ENCODE peak calls at places on chromosomes 6 and 20, in eight cellular contexts. One of them, this sample, is unnamed.

GRCh38 chr6:133170602-133171001 is 70.6 kb upstream of the EYA4 start:
- DNase-seq in adrenal gland: no peak
- DNase-seq in keratinocyte: no peak
- DNase-seq in AG04450: no peak
- DNase-seq in left lung: no peak
- DNase-seq in BJ: no peak
- DNase-seq in pancreas: no peak
- DNase-seq in ovary: no peak
- DNase-seq in this sample: no peak

GRCh38 chr20:40775747-40776146 is 86.7 kb upstream of the MAFB start:
- DNase-seq in AG04450: no peak
- DNase-seq in pancreas: no peak
- DNase-seq in left lung: no peak
- DNase-seq in keratinocyte: no peak
- DNase-seq in adrenal gland: no peak
- DNase-seq in ovary: no peak
- DNase-seq in BJ: no peak
- DNase-seq in this sample: no peak

GRCh38 chr20:63873477-63873971 is 8.5 kb downstream of the TPD52L2 start:
- DNase-seq in AG04450: peak; percentile 39
- DNase-seq in left lung: peak; percentile 87
- DNase-seq in ovary: no peak
- DNase-seq in adrenal gland: peak; percentile 69
- DNase-seq in pancreas: no peak
- DNase-seq in BJ: no peak
- DNase-seq in keratinocyte: peak; percentile 83
- DNase-seq in this sample: peak; percentile 60

GRCh38 chr6:36656441-36656840 is 22.1 kb upstream of the CDKN1A start:
- DNase-seq in pancreas: no peak
- DNase-seq in ovary: no peak
- DNase-seq in AG04450: no peak
- DNase-seq in keratinocyte: no peak
- DNase-seq in left lung: no peak
- DNase-seq in BJ: no peak
- DNase-seq in adrenal gland: no peak
- DNase-seq in this sample: no peak

GRCh38 chr6:97282238-97282725 is 734 bp downstream of the MMS22L start:
- DNase-seq in pancreas: no peak
- DNase-seq in left lung: no peak
- DNase-seq in BJ: no peak
- DNase-seq in adrenal gland: no peak
- DNase-seq in AG04450: no peak
- DNase-seq in keratinocyte: no peak
- DNase-seq in ovary: no peak
- DNase-seq in this sample: no peak

GRCh38 chr6:160378886-160379285 is 30.7 kb downstream of the SLC22A3 start:
- DNase-seq in pancreas: no peak
- DNase-seq in keratinocyte: no peak
- DNase-seq in AG04450: no peak
- DNase-seq in left lung: no peak
- DNase-seq in BJ: no peak
- DNase-seq in ovary: no peak
- DNase-seq in adrenal gland: peak; percentile 80
- DNase-seq in this sample: no peak

GRCh38 chr6:33015798-33016197 is 6.4 kb upstream of the HLA-DOA start:
- DNase-seq in pancreas: no peak
- DNase-seq in left lung: no peak
- DNase-seq in AG04450: no peak
- DNase-seq in BJ: no peak
- DNase-seq in ovary: no peak
- DNase-seq in adrenal gland: no peak
- DNase-seq in keratinocyte: no peak
- DNase-seq in this sample: no peak

GRCh38 chr6:12119085-12119588 is 107.0 kb downstream of the HIVEP1 start:
- DNase-seq in left lung: no peak
- DNase-seq in ovary: no peak
- DNase-seq in keratinocyte: no peak
- DNase-seq in pancreas: no peak
- DNase-seq in BJ: no peak
- DNase-seq in AG04450: no peak
- DNase-seq in adrenal gland: no peak
- DNase-seq in this sample: peak; percentile 71

GRCh38 chr6:25942561-25943147 is 12.2 kb upstream of the SLC17A2 start:
- DNase-seq in left lung: no peak
- DNase-seq in AG04450: no peak
- DNase-seq in pancreas: no peak
- DNase-seq in adrenal gland: no peak
- DNase-seq in ovary: no peak
- DNase-seq in BJ: no peak
- DNase-seq in keratinocyte: no peak
- DNase-seq in this sample: no peak

GRCh38 chr20:24577271-24577909 is 108.0 kb downstream of the SYNDIG1 start:
- DNase-seq in left lung: no peak
- DNase-seq in BJ: no peak
- DNase-seq in AG04450: no peak
- DNase-seq in pancreas: no peak
- DNase-seq in adrenal gland: no peak
- DNase-seq in keratinocyte: no peak
- DNase-seq in ovary: no peak
- DNase-seq in this sample: no peak

GRCh38 chr6:16130932-16131387 is 2.1 kb downstream of the MYLIP start:
- DNase-seq in pancreas: peak; percentile 63
- DNase-seq in AG04450: peak; percentile 41
- DNase-seq in left lung: no peak
- DNase-seq in adrenal gland: peak; percentile 68
- DNase-seq in keratinocyte: no peak
- DNase-seq in BJ: no peak
- DNase-seq in ovary: peak; percentile 52
- DNase-seq in this sample: peak; percentile 77

DNA sequence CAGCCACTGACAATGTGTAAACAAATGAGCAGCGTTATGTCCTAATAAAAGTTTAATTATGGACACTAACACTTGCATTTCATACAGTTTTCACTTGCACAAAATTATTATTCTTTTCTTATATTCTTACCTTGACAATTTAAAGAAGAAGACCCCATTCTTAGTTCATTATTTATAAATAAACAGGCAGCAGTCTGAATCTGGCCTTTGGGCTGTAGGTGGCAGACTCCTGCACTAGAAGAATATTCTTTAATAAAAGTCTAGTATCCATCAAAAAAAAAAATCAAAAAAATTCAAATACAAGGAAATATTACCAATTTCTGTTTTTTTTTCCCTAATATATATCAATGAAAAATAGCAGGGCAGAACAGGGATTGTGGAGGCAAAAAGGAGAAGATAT is 24.8 kb downstream of the PTCHD4 start:
- DNase-seq in left lung: no peak
- DNase-seq in BJ: no peak
- DNase-seq in ovary: no peak
- DNase-seq in adrenal gland: no peak
- DNase-seq in keratinocyte: no peak
- DNase-seq in AG04450: no peak
- DNase-seq in pancreas: no peak
- DNase-seq in this sample: no peak
- TF ChIP-seq CTCF in left lung: no peak
- TF ChIP-seq CTCF in BJ: peak; percentile 24
- TF ChIP-seq CTCF in ovary: no peak
- TF ChIP-seq CTCF in adrenal gland: no peak
- TF ChIP-seq CTCF in keratinocyte: no peak
- TF ChIP-seq CTCF in AG04450: peak; percentile 34
- TF ChIP-seq CTCF in pancreas: no peak
- TF ChIP-seq CTCF in this sample: no peak

GRCh38 chr20:32495217-32495565 is 89.9 kb downstream of the NOL4L start:
- DNase-seq in pancreas: no peak
- DNase-seq in keratinocyte: no peak
- DNase-seq in AG04450: no peak
- DNase-seq in adrenal gland: peak; percentile 36
- DNase-seq in left lung: peak; percentile 40
- DNase-seq in ovary: no peak
- DNase-seq in BJ: no peak
- DNase-seq in this sample: no peak

GRCh38 chr20:32494498-32495216 is 90.5 kb downstream of the NOL4L start:
- DNase-seq in AG04450: no peak
- DNase-seq in keratinocyte: no peak
- DNase-seq in pancreas: no peak
- DNase-seq in left lung: peak; percentile 31
- DNase-seq in BJ: no peak
- DNase-seq in ovary: no peak
- DNase-seq in adrenal gland: no peak
- DNase-seq in this sample: no peak

GRCh38 chr20:32495949-32496348 is 89.2 kb downstream of the NOL4L start:
- DNase-seq in BJ: no peak
- DNase-seq in AG04450: no peak
- DNase-seq in keratinocyte: no peak
- DNase-seq in adrenal gland: no peak
- DNase-seq in pancreas: no peak
- DNase-seq in ovary: no peak
- DNase-seq in left lung: peak; percentile 59
- DNase-seq in this sample: no peak

GRCh38 chr20:32501709-32502108 is 83.4 kb downstream of the NOL4L start:
- DNase-seq in keratinocyte: no peak
- DNase-seq in BJ: no peak
- DNase-seq in pancreas: no peak
- DNase-seq in left lung: no peak
- DNase-seq in ovary: no peak
- DNase-seq in adrenal gland: no peak
- DNase-seq in AG04450: no peak
- DNase-seq in this sample: no peak

DNA sequence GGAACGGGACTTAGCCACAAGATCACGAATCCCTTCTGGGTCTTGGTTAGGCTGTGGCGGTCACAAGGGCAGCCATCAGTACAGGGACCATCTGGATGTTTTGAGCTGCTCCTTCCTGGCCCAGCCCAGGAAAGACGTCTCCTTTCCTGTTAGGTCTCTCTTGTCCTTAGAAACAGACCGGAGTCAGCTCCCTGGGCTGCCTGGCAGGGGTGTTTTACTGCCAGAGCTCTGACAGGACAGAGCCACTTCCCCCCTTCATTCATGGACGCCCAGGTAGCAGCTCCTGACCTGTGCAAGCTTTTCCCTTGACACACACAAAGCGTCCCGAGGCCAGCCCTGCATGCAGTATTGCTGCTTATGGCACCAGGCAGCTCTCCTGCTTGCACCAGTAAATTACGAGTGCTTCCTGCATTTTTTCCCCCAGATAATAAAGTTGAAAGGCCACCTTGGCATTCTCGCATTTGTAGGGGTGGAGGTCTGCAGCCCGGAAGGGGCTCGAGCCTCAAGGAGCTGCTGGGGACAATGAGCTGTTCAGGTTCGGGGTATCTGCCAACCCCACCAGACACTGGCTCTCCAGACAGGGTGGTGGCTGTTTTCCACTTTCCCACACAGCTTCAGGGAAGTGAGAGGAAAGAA is 87.4 kb downstream of the NOL4L start:
- DNase-seq in pancreas: no peak
- DNase-seq in adrenal gland: peak; percentile 46
- DNase-seq in BJ: no peak
- DNase-seq in AG04450: no peak
- DNase-seq in keratinocyte: no peak
- DNase-seq in left lung: peak; percentile 54
- DNase-seq in ovary: no peak
- DNase-seq in this sample: no peak
- TF ChIP-seq CTCF in pancreas: no peak
- TF ChIP-seq CTCF in adrenal gland: no peak
- TF ChIP-seq CTCF in BJ: no peak
- TF ChIP-seq CTCF in AG04450: no peak
- TF ChIP-seq CTCF in keratinocyte: no peak
- TF ChIP-seq CTCF in left lung: no peak
- TF ChIP-seq CTCF in ovary: no peak
- TF ChIP-seq CTCF in this sample: no peak

GRCh38 chr6:93036835-93037234 is 382.5 kb downstream of the EPHA7 start:
- DNase-seq in keratinocyte: no peak
- DNase-seq in BJ: no peak
- DNase-seq in left lung: no peak
- DNase-seq in pancreas: no peak
- DNase-seq in ovary: no peak
- DNase-seq in AG04450: no peak
- DNase-seq in adrenal gland: no peak
- DNase-seq in this sample: no peak
- TF ChIP-seq CTCF in keratinocyte: no peak
- TF ChIP-seq CTCF in BJ: no peak
- TF ChIP-seq CTCF in left lung: no peak
- TF ChIP-seq CTCF in pancreas: no peak
- TF ChIP-seq CTCF in ovary: no peak
- TF ChIP-seq CTCF in AG04450: peak; percentile 30
- TF ChIP-seq CTCF in adrenal gland: no peak
- TF ChIP-seq CTCF in this sample: no peak

GRCh38 chr20:60050193-60050960 is 92.2 kb downstream of the CDH26 start:
- DNase-seq in adrenal gland: no peak
- DNase-seq in keratinocyte: peak; percentile 40
- DNase-seq in AG04450: no peak
- DNase-seq in pancreas: peak; percentile 13
- DNase-seq in left lung: no peak
- DNase-seq in ovary: no peak
- DNase-seq in BJ: no peak
- DNase-seq in this sample: peak; percentile 22
- TF ChIP-seq CTCF in adrenal gland: no peak
- TF ChIP-seq CTCF in keratinocyte: peak; percentile 88
- TF ChIP-seq CTCF in AG04450: no peak
- TF ChIP-seq CTCF in pancreas: peak; percentile 41
- TF ChIP-seq CTCF in left lung: peak; percentile 18
- TF ChIP-seq CTCF in ovary: no peak
- TF ChIP-seq CTCF in BJ: peak; percentile 30
- TF ChIP-seq CTCF in this sample: no peak

DNA sequence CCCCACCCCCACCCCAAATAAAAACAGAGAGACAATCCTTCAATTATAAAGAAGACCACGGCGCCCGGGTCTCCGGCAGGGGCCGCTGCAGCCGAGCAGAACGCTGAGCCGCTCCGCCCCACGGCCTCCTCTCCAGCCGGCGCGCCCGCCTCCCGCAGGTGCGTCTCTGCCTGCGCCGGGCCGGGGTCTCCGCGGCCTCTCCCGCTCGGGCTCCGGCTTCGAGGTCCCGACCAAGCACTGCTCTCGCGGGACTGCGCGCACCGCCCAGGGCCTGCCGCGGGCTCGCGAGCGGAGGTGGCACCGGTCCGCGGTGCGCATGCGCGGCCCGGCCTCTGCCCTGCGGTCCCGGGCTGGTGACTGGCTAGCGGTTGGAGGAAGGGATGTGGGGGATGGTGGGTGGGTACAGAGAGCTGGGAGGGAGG is 241 bp upstream of the SIRT5 start:
- DNase-seq in left lung: peak; percentile 97
- DNase-seq in BJ: peak; percentile 52
- DNase-seq in keratinocyte: peak; percentile 81
- DNase-seq in pancreas: peak; percentile 92
- DNase-seq in AG04450: peak; percentile 77
- DNase-seq in ovary: peak; percentile 86
- DNase-seq in adrenal gland: peak; percentile 94
- DNase-seq in this sample: peak; percentile 94
- TF ChIP-seq CTCF in left lung: peak; percentile 43
- TF ChIP-seq CTCF in BJ: peak; percentile 37
- TF ChIP-seq CTCF in keratinocyte: peak; percentile 49
- TF ChIP-seq CTCF in pancreas: peak; percentile 26
- TF ChIP-seq CTCF in AG04450: peak; percentile 42
- TF ChIP-seq CTCF in ovary: peak; percentile 14
- TF ChIP-seq CTCF in adrenal gland: peak; percentile 59
- TF ChIP-seq CTCF in this sample: peak; percentile 52

DNA sequence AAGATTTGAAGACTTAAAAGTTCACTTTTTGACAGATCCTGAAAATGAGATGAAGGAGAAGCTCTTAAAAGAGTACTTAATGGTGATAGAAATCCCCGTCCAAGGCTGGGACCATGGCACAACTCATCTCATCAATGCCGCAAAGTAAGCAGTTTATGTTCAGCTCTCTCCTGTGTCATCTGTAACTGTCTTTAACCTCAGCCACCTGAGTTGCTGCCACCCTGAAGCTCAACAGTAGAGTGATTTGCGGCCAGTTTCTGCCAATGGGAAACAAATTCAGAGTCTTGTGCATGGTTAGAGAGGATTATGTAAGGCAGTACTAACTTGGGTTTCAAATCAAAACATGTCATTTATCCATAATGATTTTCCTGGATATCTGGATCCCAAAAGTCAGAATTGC is 10.1 kb downstream of the TNFAIP3 start:
- DNase-seq in adrenal gland: no peak
- DNase-seq in left lung: no peak
- DNase-seq in pancreas: no peak
- DNase-seq in AG04450: no peak
- DNase-seq in ovary: no peak
- DNase-seq in BJ: no peak
- DNase-seq in keratinocyte: no peak
- DNase-seq in this sample: no peak
- TF ChIP-seq CTCF in adrenal gland: no peak
- TF ChIP-seq CTCF in left lung: no peak
- TF ChIP-seq CTCF in pancreas: no peak
- TF ChIP-seq CTCF in AG04450: no peak
- TF ChIP-seq CTCF in ovary: no peak
- TF ChIP-seq CTCF in BJ: no peak
- TF ChIP-seq CTCF in keratinocyte: no peak
- TF ChIP-seq CTCF in this sample: no peak

This sample was measured in activated CD8-positive, alpha-beta T cell treated with anti-CD3 and anti-CD28 coated beads for 36 hours.